ENCODE peak calls at places on chromosomes 3 and 15, in four cellular contexts. T is psoas muscle, N is left lung, O is left ventricle myocardium inferior. U is an unnamed sample.
A peak's percentile ranks its signal among the peaks of the same experiment; 100 is the strongest.

GRCh38 chr3:81302045-81302444 is 459.4 kb downstream of the GBE1 start:
- DNase-seq in N (no peak), T (no peak), O (no peak), U (no peak)

GRCh38 chr3:11591401-11592266 is 52.1 kb downstream of the VGLL4 start:
- DNase-seq in O (peak; percentile 57), T (no peak), N (peak; percentile 60), U (no peak)

GRCh38 chr3:73405000-73405399 is 219.7 kb downstream of the PDZRN3 start:
- DNase-seq in O (no peak), N (no peak), T (no peak), U (no peak)

GRCh38 chr3:152245498-152246175 is 23.1 kb upstream of the MBNL1 start:
- DNase-seq in O (no peak), T (no peak), N (no peak), U (no peak)

GRCh38 chr3:48446043-48446424 is 503 bp upstream of the ATRIP start:
- DNase-seq in T (no peak), O (no peak), N (no peak), U (no peak)

GRCh38 chr15:40593130-40593529 is 919 bp upstream of the KNL1 start:
- DNase-seq in N (no peak), O (no peak), T (no peak), U (no peak)

GRCh38 chr15:40243126-40243810 is 4.4 kb downstream of the PAK6 start:
- DNase-seq in N (no peak), O (no peak), T (no peak), U (no peak)

GRCh38 chr3:53712817-53713388 is 133.3 kb downstream of the CHDH start:
- DNase-seq in O (no peak), T (no peak), N (no peak), U (no peak)

GRCh38 chr15:78630886-78631633 is 9.9 kb downstream of the CHRNB4 start:
- DNase-seq in O (no peak), T (no peak), N (no peak), U (no peak)

GRCh38 chr3:134998855-134999254 is 203.8 kb downstream of the EPHB1 start:
- DNase-seq in O (no peak), T (no peak), N (no peak), U (no peak)

DNA sequence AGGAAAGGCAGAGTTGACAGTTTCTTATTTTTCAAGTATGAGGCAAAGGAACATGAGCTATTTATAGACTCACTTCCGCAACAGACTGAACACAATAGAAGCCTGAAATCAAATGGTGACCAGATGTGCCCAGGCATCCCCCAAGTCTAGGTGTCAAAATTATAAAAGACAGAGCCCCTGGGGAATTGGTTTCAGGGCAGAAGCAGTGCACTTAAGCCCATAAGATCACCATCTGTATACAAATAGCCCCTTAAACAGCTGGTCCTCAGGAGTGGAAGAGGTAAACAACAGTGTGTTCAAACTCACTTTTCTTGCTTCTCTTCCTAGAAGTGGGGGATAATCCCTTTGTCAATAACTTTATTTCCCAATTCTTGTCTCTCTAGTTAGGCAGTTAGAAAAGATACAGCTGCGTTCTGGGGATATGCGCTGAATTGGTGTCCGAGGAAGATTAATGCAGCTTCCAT is 29.9 kb downstream of the STARD9 start:
- DNase-seq in N (no peak), T (no peak), O (no peak), U (no peak)
- H3K4me3 ChIP-seq in N (no peak overlapping the region), T (no peak overlapping the region), O (peak overlapping the region; percentile 21), U (peak overlapping the region; percentile 3)

GRCh38 chr3:43792904-43793303 is 102.2 kb downstream of the ABHD5 start:
- DNase-seq in T (no peak), O (no peak), N (no peak), U (no peak)
- TF ChIP-seq CTCF in T (no peak), O (no peak), N (no peak), U (no peak)

GRCh38 chr3:41847679-41848078 is 114.2 kb downstream of the ULK4 start:
- DNase-seq in T (no peak), N (no peak), O (no peak), U (no peak)
- H3K4me1 ChIP-seq in T (no peaks in the 10 kb centered on the region), N (no peaks in the 10 kb centered on the region), O (no peaks in the 10 kb centered on the region), U (no peaks in the 10 kb centered on the region)

DNA sequence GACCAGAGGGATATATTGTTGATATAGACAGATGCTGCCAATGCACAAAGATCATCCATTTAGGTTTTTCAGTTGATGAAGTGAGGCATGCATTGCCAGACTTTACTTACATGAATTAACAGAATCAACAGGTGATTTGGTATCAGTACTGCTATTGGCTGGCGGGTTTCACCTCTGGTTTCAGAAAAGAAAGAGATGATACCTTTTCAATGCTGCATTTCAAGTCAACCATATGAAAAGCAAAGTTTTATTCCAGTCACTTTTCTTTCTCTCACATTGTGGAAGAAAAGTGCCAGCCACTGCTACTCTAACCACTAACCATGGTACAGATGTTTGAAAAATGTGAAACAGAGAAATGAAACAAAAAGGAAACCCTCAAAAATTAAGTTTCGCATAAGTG is 289.1 kb downstream of the TIGIT start:
- DNase-seq in T (no peak), O (no peak), N (no peak), U (no peak)
- H3K4me3 ChIP-seq in T (no peak overlapping the region), O (no peak overlapping the region), N (no peak overlapping the region), U (no peak overlapping the region)

GRCh38 chr3:56926513-56927282 is 124.9 kb upstream of the ARHGEF3 start:
- DNase-seq in O (no peak), T (no peak), N (no peak), U (no peak)
- TF ChIP-seq CTCF in O (no peak), T (no peak), N (no peak), U (no peak)